ENCODE peak calls at places on chromosome 20, in ten cellular contexts. M is cardiac muscle cell; K is Peyer's patch; S is IMR-90; A is adrenal gland; J is spleen; L is heart left ventricle; B is CD8-positive, alpha-beta memory T cell; H is upper lobe of right lung; F is effector memory CD4-positive, alpha-beta T cell. V is an unnamed sample.
A peak's percentile ranks its signal among the peaks of the same experiment; 100 is the strongest.

GRCh38 chr20:44582321-44583025 is at the start of gene PKIG:
- DNase-seq in J (no peak), B (no peak), F (no peak), M (no peak), K (no peak), H (no peak), A (peak; percentile 72), S (peak; percentile 90), L (peak; percentile 68), V (no peak)

GRCh38 chr20:22745194-22745500 is 160.8 kb upstream of the FOXA2 start:
- DNase-seq in B (no peak), H (no peak), M (no peak), F (no peak), J (no peak), L (no peak), A (no peak), S (no peak), K (no peak), V (no peak)

GRCh38 chr20:36217226-36217625 is 19.1 kb upstream of the AAR2 start:
- DNase-seq in F (no peak), M (no peak), J (peak; percentile 7), A (no peak), H (no peak), L (no peak), K (no peak), B (no peak), S (no peak), V (no peak)

GRCh38 chr20:3751664-3752385 is 15.7 kb downstream of the ADISSP start:
- DNase-seq in B (peak; percentile 35), F (peak; percentile 31), S (no peak), A (peak; percentile 82), L (peak; percentile 72), M (peak; percentile 58), J (no peak), H (peak; percentile 84), K (peak; percentile 64), V (no peak)

GRCh38 chr20:50034567-50035170 is 51.9 kb downstream of the SNAI1 start:
- DNase-seq in A (peak; percentile 71), B (no peak), H (no peak), J (no peak), S (peak; percentile 37), F (no peak), L (peak; percentile 59), M (no peak), K (no peak), V (no peak)

GRCh38 chr20:51238675-51239305 is 215.9 kb upstream of the KCNG1 start:
- DNase-seq in B (no peak), F (no peak), A (no peak), L (no peak), J (no peak), H (no peak), M (no peak), S (no peak), K (no peak), V (no peak)

GRCh38 chr20:8331740-8332412 is 199.8 kb downstream of the PLCB1 start:
- DNase-seq in M (no peak), F (no peak), H (no peak), A (peak; percentile 94), L (peak; percentile 43), K (no peak), B (no peak), S (peak; percentile 76), J (no peak), V (peak; percentile 35)

GRCh38 chr20:23510000-23510590 is 19.2 kb downstream of the CST8 start:
- DNase-seq in S (no peak), J (no peak), M (no peak), A (no peak), K (no peak), L (no peak), F (no peak), B (no peak), H (no peak), V (no peak)

GRCh38 chr20:33319986-33320385 is 37.0 kb downstream of the BPIFB1 start:
- DNase-seq in F (no peak), K (no peak), M (no peak), A (no peak), S (no peak), H (no peak), J (no peak), B (no peak), L (no peak), V (no peak)

GRCh38 chr20:57473246-57474042 is 51.5 kb downstream of the CTCFL start:
- DNase-seq in L (no peak), H (peak; percentile 76), A (peak; percentile 64), M (no peak), K (no peak), S (no peak), B (no peak), F (no peak), J (peak; percentile 91), V (no peak)

GRCh38 chr20:5488823-5489222 is 172.1 kb upstream of the PROKR2 start:
- DNase-seq in B (no peak), K (no peak), H (no peak), A (no peak), S (no peak), M (no peak), L (no peak), F (no peak), J (no peak), V (no peak)

GRCh38 chr20:40812415-40813212 is 123.6 kb upstream of the MAFB start:
- DNase-seq in S (no peak), H (no peak), M (no peak), J (no peak), K (no peak), A (peak; percentile 30), B (no peak), F (no peak), L (no peak), V (no peak)

DNA sequence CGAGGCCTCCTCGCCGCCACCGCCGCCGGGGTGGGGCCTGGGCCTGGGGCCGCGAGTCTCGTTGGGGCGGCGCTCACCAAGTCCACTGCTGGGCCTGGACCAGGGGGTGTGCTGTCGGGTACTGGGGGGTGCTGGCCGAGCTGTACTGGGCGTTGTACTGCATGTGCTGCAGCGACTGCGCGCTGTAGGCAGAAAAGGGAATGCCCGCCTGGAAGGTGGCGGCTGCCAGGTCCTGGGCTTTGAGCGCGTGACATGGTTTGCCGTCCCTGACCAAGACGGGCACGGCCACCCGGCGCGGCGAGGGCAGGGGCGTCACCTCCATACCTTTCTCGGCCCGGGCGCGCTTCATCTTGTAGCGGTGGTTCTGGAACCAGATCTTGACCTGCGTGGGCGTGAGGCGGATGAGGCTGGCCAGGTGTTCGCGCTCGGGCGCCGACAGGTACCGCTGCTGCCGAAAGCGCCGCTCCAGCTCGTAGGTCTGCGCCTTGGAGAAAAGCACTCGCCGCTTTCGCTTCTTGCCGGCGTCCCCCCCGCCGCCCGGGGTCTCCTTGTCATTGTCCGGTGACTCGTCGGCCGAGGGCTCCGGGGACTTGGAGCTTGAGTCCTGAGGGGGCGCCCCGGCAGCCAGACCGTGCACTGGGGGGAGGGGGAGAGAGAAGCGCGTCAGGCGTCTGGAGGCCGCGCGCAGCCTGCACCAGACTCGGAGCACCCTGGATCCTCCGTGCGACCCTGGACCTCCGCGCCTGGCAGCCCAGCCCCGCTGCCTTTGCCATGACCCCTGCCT is 1.8 kb downstream of the NKX2-2 start:
- DNase-seq in A (no peak), S (no peak), F (no peak), L (no peak), H (no peak), K (no peak), B (no peak), M (no peak), J (no peak), V (no peak)
- H3K27ac ChIP-seq in A (no peak overlapping the region), S (no peak overlapping the region), F (no peak overlapping the region), L (no peak overlapping the region), H (no peak overlapping the region), K (no peak overlapping the region), B (no peak overlapping the region), M (no peak overlapping the region), J (no peak overlapping the region), V (no peak overlapping the region)

GRCh38 chr20:34332262-34332920 is 29.2 kb upstream of the AHCY start:
- DNase-seq in F (no peak), S (no peak), B (no peak), L (no peak), M (no peak), A (no peak), K (no peak), H (no peak), J (no peak), V (no peak)
- H3K4me1 ChIP-seq in F (no peaks in the 10 kb centered on the region), S (peaks cover 6% of the 10 kb centered on the region), B (peaks cover 15% of the 10 kb centered on the region), L (no peaks in the 10 kb centered on the region), M (no peaks in the 10 kb centered on the region), A (no peaks in the 10 kb centered on the region), K (no peaks in the 10 kb centered on the region), H (no peaks in the 10 kb centered on the region), J (peaks cover 11% of the 10 kb centered on the region), V (no peaks in the 10 kb centered on the region)

GRCh38 chr20:48831702-48832422 is 4.1 kb upstream of the PREX1 start:
- DNase-seq in B (no peak), K (no peak), S (peak; percentile 39), A (peak; percentile 91), J (peak; percentile 70), F (no peak), M (no peak), H (no peak), L (peak; percentile 79), V (no peak)
- H3K27ac ChIP-seq in B (no peak overlapping the region), K (no peak overlapping the region), S (no peak overlapping the region), A (peak overlapping the region; percentile 52), J (peak overlapping the region; percentile 79), F (no peak overlapping the region), M (no peak overlapping the region), H (peak overlapping the region; percentile 24), L (no peak overlapping the region), V (no peak overlapping the region)

GRCh38 chr20:1805161-1805581 is 90.0 kb upstream of the SIRPA start:
- DNase-seq in H (no peak), L (no peak), K (no peak), J (no peak), M (no peak), B (no peak), S (no peak), A (no peak), F (no peak), V (no peak)

GRCh38 chr20:1804554-1804956 is 90.7 kb upstream of the SIRPA start:
- DNase-seq in B (no peak), K (no peak), S (no peak), F (no peak), M (no peak), J (no peak), L (no peak), A (no peak), H (no peak), V (no peak)

GRCh38 chr20:1807394-1807793 is 87.8 kb upstream of the SIRPA start:
- DNase-seq in H (no peak), F (no peak), S (no peak), A (no peak), J (no peak), K (no peak), L (no peak), M (no peak), B (no peak), V (no peak)

GRCh38 chr20:1806456-1806855 is 88.8 kb upstream of the SIRPA start:
- DNase-seq in J (no peak), S (no peak), A (no peak), B (no peak), F (no peak), M (no peak), L (no peak), H (no peak), K (no peak), V (no peak)

DNA sequence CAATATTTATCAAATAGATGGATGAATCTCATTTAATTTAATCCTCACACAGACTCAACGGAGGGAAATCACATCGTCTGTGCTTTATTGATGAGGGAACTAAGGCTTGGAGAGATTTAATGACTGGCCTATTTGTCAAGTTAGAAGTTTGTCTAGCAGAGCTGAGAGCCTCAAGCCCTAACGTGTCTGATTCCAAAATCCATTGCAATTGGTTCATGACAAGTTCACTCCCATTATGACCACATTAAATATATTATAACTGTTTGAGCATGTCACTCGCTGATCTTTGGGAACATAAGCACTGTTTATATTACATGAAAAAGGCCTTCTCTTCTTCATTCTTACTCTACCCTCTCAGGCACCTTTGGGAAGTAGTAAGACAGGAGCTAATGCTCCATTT is 89.4 kb upstream of the SIRPA start:
- DNase-seq in H (no peak), J (no peak), F (no peak), L (no peak), A (no peak), K (no peak), S (no peak), B (no peak), M (no peak), V (no peak)
- H3K4me1 ChIP-seq in H (peaks cover 30% of the 10 kb centered on the region), J (peaks cover 36% of the 10 kb centered on the region), F (peaks cover 6% of the 10 kb centered on the region), L (peaks cover 19% of the 10 kb centered on the region), A (peaks cover 11% of the 10 kb centered on the region), K (peaks cover 12% of the 10 kb centered on the region), S (peaks cover 24% of the 10 kb centered on the region), B (peaks cover 14% of the 10 kb centered on the region), M (no peaks in the 10 kb centered on the region), V (peaks cover 2% of the 10 kb centered on the region)

V was measured in pancreas.